ENCODE peak calls at places on chromosomes 3 and 15, in ten cellular contexts. W, Q, R, F, D, L, O, H, A and T are unnamed samples.
A peak's percentile ranks its signal among the peaks of the same experiment; 100 is the strongest.

GRCh38 chr3:50370594-50370993 is 11.3 kb upstream of the TMEM115 start:
- DNase-seq in W (no peak), Q (no peak), R (no peak), F (no peak), D (no peak), L (no peak), O (no peak), H (no peak), A (peak; percentile 41), T (no peak)

GRCh38 chr3:135138776-135139175 is 343.7 kb downstream of the EPHB1 start:
- DNase-seq in W (no peak), Q (no peak), R (no peak), F (no peak), D (no peak), L (no peak), O (no peak), H (no peak), A (no peak), T (no peak)

GRCh38 chr3:59406943-59407342 is 357.1 kb upstream of the CFAP20DC start:
- DNase-seq in W (no peak), Q (no peak), R (no peak), F (no peak), D (no peak), L (no peak), O (no peak), H (no peak), A (no peak), T (no peak)

GRCh38 chr15:62934236-62934971 is 108.1 kb upstream of the TPM1 start:
- DNase-seq in W (no peak), Q (no peak), R (no peak), F (no peak), D (peak; percentile 14), L (no peak), O (no peak), H (no peak), A (no peak), T (peak; percentile 51)

GRCh38 chr15:86624261-86625036 is 544.8 kb downstream of the AGBL1 start:
- DNase-seq in W (peak; percentile 43), Q (no peak), R (peak; percentile 76), F (peak; percentile 97), D (no peak), L (peak; percentile 14), O (peak; percentile 20), H (peak; percentile 80), A (peak; percentile 71), T (no peak)

GRCh38 chr15:41825572-41826535 is 2.0 kb upstream of the JMJD7 start:
- DNase-seq in W (no peak), Q (no peak), R (no peak), F (no peak), D (no peak), L (no peak), O (no peak), H (no peak), A (no peak), T (no peak)

GRCh38 chr15:47813985-47814384 is 96.7 kb downstream of the SEMA6D start:
- DNase-seq in W (no peak), Q (no peak), R (no peak), F (no peak), D (no peak), L (no peak), O (no peak), H (no peak), A (no peak), T (no peak)

GRCh38 chr3:66693461-66693912 is 192.7 kb upstream of the LRIG1 start:
- DNase-seq in W (peak; percentile 52), Q (no peak), R (peak; percentile 20), F (no peak), D (no peak), L (no peak), O (no peak), H (no peak), A (no peak), T (no peak)

GRCh38 chr3:55690746-55691540 is 203.8 kb upstream of the WNT5A start:
- DNase-seq in W (no peak), Q (no peak), R (no peak), F (no peak), D (no peak), L (no peak), O (no peak), H (no peak), A (no peak), T (no peak)

GRCh38 chr15:77695548-77695947 is 62.8 kb upstream of the LINGO1 start:
- DNase-seq in W (no peak), Q (no peak), R (no peak), F (no peak), D (no peak), L (no peak), O (no peak), H (no peak), A (no peak), T (no peak)

GRCh38 chr3:93988283-93988682 is 8.3 kb downstream of the ARL13B start:
- DNase-seq in W (no peak), Q (no peak), R (no peak), F (no peak), D (no peak), L (no peak), O (no peak), H (no peak), A (no peak), T (no peak)

GRCh38 chr3:130607553-130608154 is 90.7 kb downstream of the COL6A6 start:
- DNase-seq in W (no peak), Q (no peak), R (no peak), F (no peak), D (no peak), L (no peak), O (no peak), H (no peak), A (no peak), T (no peak)
- TF ChIP-seq CTCF in W (no peak), Q (no peak), R (no peak), F (no peak), D (no peak), L (no peak), O (no peak), H (no peak), A (no peak), T (no peak)

GRCh38 chr15:74132681-74133070 is 2.3 kb downstream of the ISLR2 start:
- DNase-seq in W (no peak), Q (no peak), R (no peak), F (no peak), D (no peak), L (no peak), O (no peak), H (no peak), A (no peak), T (no peak)

GRCh38 chr15:74133071-74133702 is 2.8 kb downstream of the ISLR2 start:
- DNase-seq in W (no peak), Q (no peak), R (no peak), F (no peak), D (no peak), L (no peak), O (no peak), H (peak; percentile 77), A (no peak), T (no peak)

GRCh38 chr15:74133703-74134386 is 3.5 kb downstream of the ISLR2 start:
- DNase-seq in W (no peak), Q (no peak), R (no peak), F (no peak), D (no peak), L (no peak), O (no peak), H (peak; percentile 73), A (no peak), T (no peak)

GRCh38 chr15:74135041-74135565 is 4.7 kb downstream of the ISLR2 start:
- DNase-seq in W (no peak), Q (no peak), R (no peak), F (no peak), D (no peak), L (no peak), O (no peak), H (no peak), A (no peak), T (no peak)

DNA sequence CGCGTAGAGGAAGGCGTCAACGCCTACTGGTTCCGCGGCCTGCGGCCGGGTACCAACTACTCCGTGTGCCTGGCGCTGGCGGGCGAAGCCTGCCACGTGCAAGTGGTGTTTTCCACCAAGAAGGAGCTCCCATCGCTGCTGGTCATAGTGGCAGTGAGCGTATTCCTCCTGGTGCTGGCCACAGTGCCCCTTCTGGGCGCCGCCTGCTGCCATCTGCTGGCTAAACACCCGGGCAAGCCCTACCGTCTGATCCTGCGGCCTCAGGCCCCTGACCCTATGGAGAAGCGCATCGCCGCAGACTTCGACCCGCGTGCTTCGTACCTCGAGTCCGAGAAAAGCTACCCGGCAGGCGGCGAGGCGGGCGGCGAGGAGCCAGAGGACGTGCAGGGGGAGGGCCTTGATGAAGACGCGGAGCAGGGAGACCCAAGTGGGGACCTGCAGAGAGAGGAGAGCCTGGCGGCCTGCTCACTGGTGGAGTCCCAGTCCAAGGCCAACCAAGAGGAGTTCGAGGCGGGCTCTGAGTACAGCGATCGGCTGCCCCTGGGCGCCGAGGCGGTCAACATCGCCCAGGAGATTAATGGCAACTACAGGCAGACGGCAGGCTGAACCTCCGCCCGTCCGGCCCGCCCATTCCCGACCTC is 4.1 kb downstream of the ISLR2 start:
- DNase-seq in W (peak; percentile 76), Q (no peak), R (no peak), F (peak; percentile 58), D (no peak), L (peak; percentile 62), O (no peak), H (peak; percentile 83), A (peak; percentile 83), T (no peak)
- TF ChIP-seq CTCF in W (peak; percentile 69), Q (no peak), R (peak; percentile 58), F (peak; percentile 58), D (no peak), L (peak; percentile 55), O (no peak), H (peak; percentile 53), A (peak; percentile 34), T (peak; percentile 30)

DNA sequence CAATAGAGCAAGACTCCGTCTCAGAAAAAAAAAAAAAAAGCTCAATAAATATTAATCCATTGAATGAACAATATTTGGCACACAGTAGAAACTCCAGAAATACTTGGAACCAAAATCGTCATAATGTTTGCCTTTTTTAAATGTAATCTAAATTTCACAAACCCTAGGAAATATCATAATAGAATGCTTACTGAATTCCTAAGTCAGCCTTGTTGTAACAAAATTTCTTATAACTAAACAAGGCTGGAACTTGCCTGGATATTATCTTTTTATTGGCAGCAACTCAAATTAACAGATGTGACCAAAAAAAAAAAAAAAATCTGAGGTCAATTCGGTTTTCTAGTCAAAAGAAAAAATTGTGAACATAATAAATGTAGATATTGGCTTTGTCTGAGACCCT is 33.3 kb downstream of the GABPB1 start:
- DNase-seq in W (no peak), Q (no peak), R (no peak), F (no peak), D (no peak), L (no peak), O (no peak), H (no peak), A (no peak), T (no peak)
- TF ChIP-seq CTCF in W (no peak), Q (no peak), R (no peak), F (no peak), D (no peak), L (no peak), O (no peak), H (no peak), A (no peak), T (no peak)

DNA sequence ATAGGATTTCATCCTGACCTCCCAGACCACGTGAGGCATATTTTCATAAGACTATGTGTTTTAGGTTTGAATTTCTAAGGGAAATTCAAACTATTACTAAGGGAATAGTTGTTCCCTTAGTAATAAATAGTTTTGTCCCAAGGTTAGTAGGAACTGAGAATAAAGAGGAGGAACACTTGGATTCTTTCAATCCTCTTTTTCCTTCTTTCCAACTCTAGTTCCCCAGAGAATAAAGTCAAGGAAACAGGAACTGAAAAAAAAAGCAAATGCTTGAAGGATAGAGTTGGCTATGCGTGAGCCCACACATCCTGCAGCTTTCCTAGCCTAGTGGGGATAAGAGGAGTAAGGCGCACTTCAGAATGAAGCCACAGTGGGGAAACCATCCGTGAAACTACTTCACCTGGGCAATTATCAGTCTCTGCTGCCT is 312.1 kb upstream of the TGFBR2 start:
- DNase-seq in W (no peak), Q (no peak), R (no peak), F (no peak), D (no peak), L (no peak), O (no peak), H (no peak), A (no peak), T (no peak)
- TF ChIP-seq CTCF in W (no peak), Q (no peak), R (no peak), F (no peak), D (no peak), L (no peak), O (no peak), H (no peak), A (no peak), T (no peak)